ENCODE peak calls at places on chromosomes 5 and 9, in nine cellular contexts. J is GM23338, K is stomach, V is tibial artery, C is endothelial cell, A is IMR-90, M is astrocyte, O is right lobe of liver, T is cardiac fibroblast. G is an unnamed sample.

GRCh38 chr9:110248361-110248760 is 7.9 kb downstream of the TXN start:
- DNase-seq in V (no peak), T (no peak), C (no peak), K (no peak), A (no peak), M (no peak), O (no peak), J (no peak), G (no peak)

GRCh38 chr9:18720691-18721090 is 246.7 kb downstream of the ADAMTSL1 start:
- DNase-seq in O (no peak), C (no peak), A (peak; percentile 28), V (no peak), M (peak; percentile 48), T (peak; percentile 38), J (no peak), K (no peak), G (no peak)

GRCh38 chr9:33880562-33881089 is 63.7 kb downstream of the UBE2R2 start:
- DNase-seq in O (no peak), T (no peak), V (no peak), C (no peak), K (no peak), A (no peak), M (no peak), J (peak; percentile 58), G (no peak)

GRCh38 chr5:8848997-8849585 is 696.8 kb downstream of the SEMA5A start:
- DNase-seq in O (no peak), K (no peak), M (peak; percentile 87), T (peak; percentile 95), V (no peak), A (peak; percentile 89), J (no peak), C (no peak), G (no peak)

GRCh38 chr9:113935677-113936380 is 59.7 kb downstream of the ZNF618 start:
- DNase-seq in J (no peak), V (peak; percentile 59), K (peak; percentile 14), O (no peak), C (no peak), T (no peak), A (no peak), M (no peak), G (no peak)

GRCh38 chr9:113949206-113950078 is 73.3 kb downstream of the ZNF618 start:
- DNase-seq in C (no peak), O (peak; percentile 63), T (no peak), K (no peak), J (no peak), A (no peak), M (no peak), V (no peak), G (no peak)

GRCh38 chr5:133870661-133871060 is 97.8 kb downstream of the C5orf15 start:
- DNase-seq in M (peak; percentile 98), J (no peak), O (no peak), C (no peak), K (no peak), T (peak; percentile 78), V (no peak), A (peak; percentile 58), G (no peak)

GRCh38 chr5:122182491-122182921 is 53.2 kb downstream of the ZNF474 start:
- DNase-seq in T (peak; percentile 93), C (no peak), K (peak; percentile 27), A (peak; percentile 89), J (peak; percentile 51), O (no peak), V (no peak), M (peak; percentile 88), G (no peak)

GRCh38 chr5:126098330-126099017 is 324.7 kb upstream of the GRAMD2B start:
- DNase-seq in J (no peak), T (peak; percentile 48), O (no peak), M (peak; percentile 79), C (no peak), V (no peak), A (peak; percentile 66), K (no peak), G (no peak)

GRCh38 chr5:110345623-110346022 is 380.8 kb downstream of the TMEM232 start:
- DNase-seq in O (no peak), C (no peak), J (no peak), A (no peak), K (no peak), V (no peak), T (no peak), M (no peak), G (no peak)

GRCh38 chr9:121059998-121060636 is 10.0 kb upstream of the C5 start:
- DNase-seq in T (peak; percentile 80), C (peak; percentile 51), O (no peak), A (peak; percentile 84), K (no peak), M (peak; percentile 48), V (no peak), J (peak; percentile 93), G (peak; percentile 66)

GRCh38 chr5:81633916-81634315 is 117.0 kb downstream of the SSBP2 start:
- DNase-seq in T (no peak), K (no peak), V (no peak), J (no peak), O (no peak), A (no peak), C (no peak), M (no peak), G (no peak)

GRCh38 chr9:124496075-124496893 is 10.9 kb downstream of the NR5A1 start:
- DNase-seq in J (no peak), T (no peak), M (no peak), A (no peak), V (no peak), K (no peak), C (no peak), O (no peak), G (no peak)

GRCh38 chr9:124498499-124499146 is 8.6 kb downstream of the NR5A1 start:
- DNase-seq in A (no peak), J (no peak), T (no peak), O (no peak), C (no peak), M (no peak), K (no peak), V (no peak), G (no peak)

GRCh38 chr9:124498040-124498439 is 9.2 kb downstream of the NR5A1 start:
- DNase-seq in C (no peak), J (no peak), M (no peak), O (no peak), V (no peak), K (no peak), A (no peak), T (no peak), G (no peak)

GRCh38 chr9:124499214-124499613 is 8.0 kb downstream of the NR5A1 start:
- DNase-seq in C (no peak), A (no peak), O (no peak), V (no peak), J (no peak), M (no peak), K (no peak), T (no peak), G (no peak)

GRCh38 chr9:124497441-124497840 is 9.8 kb downstream of the NR5A1 start:
- DNase-seq in M (no peak), V (no peak), A (no peak), O (no peak), T (no peak), K (no peak), C (no peak), J (no peak), G (no peak)
- TF ChIP-seq CTCF in M (no peak), V (no peak), A (no peak), O (no peak), T (no peak), K (no peak), C (no peak), J (no peak), G (no peak)

GRCh38 chr5:177520271-177520670 is 3.5 kb upstream of the DDX41 start:
- DNase-seq in M (no peak), A (no peak), K (no peak), C (no peak), O (peak; percentile 12), J (no peak), V (no peak), T (no peak), G (no peak)

GRCh38 chr5:177519463-177520235 is 2.9 kb upstream of the DDX41 start:
- DNase-seq in J (no peak), A (no peak), C (no peak), V (no peak), T (no peak), K (no peak), M (no peak), O (peak; percentile 14), G (no peak)

GRCh38 chr5:177524539-177524900 is 7.8 kb upstream of the DDX41 start:
- DNase-seq in A (no peak), J (no peak), V (no peak), O (no peak), T (no peak), C (no peak), M (no peak), K (no peak), G (no peak)

GRCh38 chr5:177523711-177524538 is 7.2 kb upstream of the DDX41 start:
- DNase-seq in O (no peak), A (no peak), C (no peak), K (no peak), V (no peak), J (no peak), T (no peak), M (no peak), G (no peak)

GRCh38 chr5:177520906-177521513 is 4.2 kb upstream of the DDX41 start:
- DNase-seq in T (no peak), O (peak; percentile 7), C (no peak), V (no peak), K (no peak), J (no peak), M (no peak), A (no peak), G (no peak)
- TF ChIP-seq CTCF in T (peak; percentile 13), O (no peak), C (no peak), V (no peak), K (no peak), J (peak; percentile 37), M (no peak), A (peak; percentile 14), G (no peak)

DNA sequence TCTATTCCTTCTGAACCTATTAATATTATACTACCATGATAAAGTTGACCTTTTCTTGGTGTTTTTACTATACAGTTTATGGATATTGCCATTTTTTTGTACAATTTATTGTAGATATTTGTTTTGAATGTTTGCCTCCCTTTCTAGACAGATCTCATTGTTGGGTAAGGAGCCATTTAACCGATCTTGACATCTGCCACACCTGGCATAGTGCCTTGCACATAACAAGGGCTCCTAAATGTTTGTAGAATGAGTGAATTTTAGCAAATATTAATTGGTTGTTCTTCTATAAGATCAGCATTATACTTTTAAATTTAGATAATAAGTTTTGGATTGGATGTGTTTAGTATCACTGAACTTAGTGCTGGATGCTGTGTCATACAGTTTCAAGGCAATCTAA is 175.3 kb downstream of the GDNF start:
- DNase-seq in V (no peak), K (no peak), M (no peak), J (no peak), T (no peak), O (no peak), C (no peak), A (no peak), G (no peak)
- TF ChIP-seq CTCF in V (no peak), K (no peak), M (no peak), J (no peak), T (no peak), O (no peak), C (no peak), A (no peak), G (no peak)

DNA sequence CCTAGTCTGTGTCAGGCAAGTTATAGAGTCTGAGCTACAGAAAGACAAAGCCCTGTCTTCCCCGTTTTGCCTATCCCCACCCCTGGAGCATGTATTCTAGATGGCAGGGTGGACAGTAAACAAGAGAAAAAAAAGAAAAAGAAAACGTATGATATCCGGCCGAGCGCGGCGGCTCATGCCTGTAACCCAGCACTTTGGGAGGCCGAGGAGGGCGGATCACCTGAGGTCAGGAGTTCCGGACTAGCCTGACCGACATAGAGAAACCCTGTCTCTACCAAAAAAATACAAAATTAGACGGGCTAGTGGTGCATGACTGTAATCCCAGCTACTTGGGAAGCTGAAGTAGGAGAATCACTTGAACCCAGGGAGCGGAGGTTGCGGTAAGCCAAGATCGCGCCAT is 523.0 kb upstream of the CDH9 start:
- DNase-seq in C (no peak), J (no peak), K (no peak), V (no peak), A (no peak), T (no peak), O (no peak), M (no peak), G (no peak)
- TF ChIP-seq CTCF in C (no peak), J (no peak), K (no peak), V (no peak), A (no peak), T (no peak), O (no peak), M (no peak), G (no peak)